ENCODE peak calls at places on chromosomes 6 and 20, in four cellular contexts. T, Q, V and Z are unnamed samples.

GRCh38 chr6:45920819-45921511 is 94.7 kb downstream of the CLIC5 start:
- DNase-seq in T (no peak), Q (no peak), V (no peak), Z (no peak)

GRCh38 chr6:150929403-150929802 is 63.9 kb downstream of the MTHFD1L start:
- DNase-seq in T (no peak), Q (no peak), V (no peak), Z (no peak)

GRCh38 chr6:43276180-43277082 is 21.6 kb upstream of the SLC22A7 start:
- DNase-seq in T (no peak), Q (no peak), V (peak), Z (no peak)

GRCh38 chr20:22684763-22685443 is 100.5 kb upstream of the FOXA2 start:
- DNase-seq in T (no peak), Q (no peak), V (no peak), Z (no peak)

GRCh38 chr20:445514-446336 is 16.6 kb downstream of the TBC1D20 start:
- DNase-seq in T (no peak), Q (no peak), V (no peak), Z (no peak)

GRCh38 chr6:142835787-142836186 is 109.2 kb downstream of the HIVEP2 start:
- DNase-seq in T (no peak), Q (no peak), V (no peak), Z (no peak)

GRCh38 chr6:11370191-11371018 is 137.9 kb upstream of the NEDD9 start:
- DNase-seq in T (peak), Q (no peak), V (no peak), Z (no peak)

GRCh38 chr20:15419856-15420255 is 1082.4 kb upstream of the FLRT3 start:
- DNase-seq in T (no peak), Q (no peak), V (no peak), Z (no peak)

GRCh38 chr6:129189266-129189665 is 306.3 kb downstream of the LAMA2 start:
- DNase-seq in T (no peak), Q (no peak), V (no peak), Z (no peak)

GRCh38 chr20:24781061-24781980 is 167.7 kb upstream of the CST7 start:
- DNase-seq in T (peak), Q (no peak), V (peak), Z (peak)

GRCh38 chr6:34696189-34696738 is 303 bp downstream of the ILRUN start:
- DNase-seq in T (no peak), Q (no peak), V (no peak), Z (peak)

GRCh38 chr6:121828567-121828966 is 393.1 kb downstream of the GJA1 start:
- DNase-seq in T (no peak), Q (no peak), V (no peak), Z (no peak)

GRCh38 chr6:22056398-22056797 is 240.4 kb downstream of the PRL start:
- DNase-seq in T (peak), Q (no peak), V (no peak), Z (no peak)

GRCh38 chr6:119241124-119241491 is 108.5 kb downstream of the MAN1A1 start:
- DNase-seq in T (peak), Q (no peak), V (no peak), Z (no peak)

DNA sequence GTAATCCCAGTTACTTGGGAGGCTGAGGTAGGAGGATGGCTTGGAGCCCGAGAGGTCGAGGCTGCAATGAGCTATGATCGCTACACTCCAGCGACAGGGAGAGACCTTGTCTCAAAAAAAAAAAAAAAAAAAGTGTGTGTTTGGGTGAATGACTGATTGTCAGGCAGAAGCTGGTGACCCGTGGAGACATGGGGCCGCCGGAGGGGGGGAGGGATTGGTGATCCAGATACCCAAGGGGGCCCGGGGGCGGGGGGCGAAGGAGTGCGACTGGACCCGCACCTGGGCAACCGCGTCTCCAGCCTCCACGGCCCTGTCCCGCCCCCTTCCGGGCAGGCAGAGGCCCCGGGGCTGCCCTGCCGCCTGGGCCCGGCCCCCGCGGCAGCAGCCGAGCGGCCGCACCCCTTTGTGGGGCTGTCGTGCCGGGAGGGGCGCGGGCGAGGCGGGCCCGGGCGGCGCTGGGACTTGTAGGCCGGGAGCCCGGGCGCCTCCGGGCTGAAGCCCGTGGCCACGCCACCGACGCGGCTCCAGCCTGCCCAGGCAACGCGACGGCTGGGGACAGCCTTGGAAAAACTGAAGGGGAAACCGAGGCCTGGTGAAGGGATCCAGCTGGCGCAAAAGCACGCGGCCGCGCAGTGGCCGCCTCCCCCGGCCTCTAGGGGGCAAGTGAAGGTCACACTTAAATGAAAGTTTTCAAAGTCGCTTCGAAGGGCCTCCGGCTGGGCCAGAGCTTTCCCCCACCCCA is 2.1 kb upstream of the RBM38 start:
- DNase-seq in T (peak), Q (no peak), V (peak), Z (peak)
- TF ChIP-seq CTCF in T (peak), Q (peak), V (peak), Z (peak)

GRCh38 chr20:50482396-50482890 is 27.7 kb upstream of the PTPN1 start:
- DNase-seq in T (no peak), Q (no peak), V (no peak), Z (no peak)

GRCh38 chr20:50488236-50488806 is 21.9 kb upstream of the PTPN1 start:
- DNase-seq in T (no peak), Q (no peak), V (no peak), Z (no peak)

GRCh38 chr20:50487397-50487796 is 22.8 kb upstream of the PTPN1 start:
- DNase-seq in T (no peak), Q (no peak), V (no peak), Z (no peak)

GRCh38 chr20:50481741-50482140 is 28.4 kb upstream of the PTPN1 start:
- DNase-seq in T (no peak), Q (no peak), V (no peak), Z (no peak)

DNA sequence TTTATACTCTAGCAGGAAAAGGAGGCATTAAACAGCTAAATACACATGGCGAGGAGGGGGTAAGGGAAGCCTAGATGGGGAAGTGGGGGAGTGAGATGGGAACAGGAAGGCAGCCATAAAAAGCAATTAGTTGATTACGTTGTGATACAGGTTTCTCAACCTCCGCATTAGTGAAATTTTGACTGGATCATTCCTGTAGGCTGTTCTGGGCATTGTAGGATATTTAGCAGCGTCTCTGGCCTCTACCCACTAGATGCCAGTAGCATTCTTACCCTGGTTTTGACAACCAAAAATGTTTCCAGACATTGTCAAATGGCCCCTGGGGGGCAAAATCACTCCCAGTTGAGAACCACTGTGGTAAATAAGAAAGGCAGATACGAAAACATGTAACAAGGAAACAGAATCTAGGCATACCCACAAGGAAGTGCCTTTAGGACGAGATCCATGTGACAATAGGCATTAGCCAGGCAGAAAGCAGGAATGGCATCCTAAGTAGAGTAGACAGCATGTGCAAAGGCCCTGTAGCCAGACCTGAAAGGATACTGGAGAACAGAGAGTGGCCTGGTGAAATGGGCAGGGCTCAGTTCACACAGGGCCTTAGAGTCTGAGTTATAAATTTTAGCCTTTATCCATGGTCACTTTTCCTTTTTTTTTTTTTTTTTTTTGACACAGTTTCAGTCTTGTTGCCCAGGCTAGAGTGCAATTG is 25.8 kb upstream of the PTPN1 start:
- DNase-seq in T (no peak), Q (no peak), V (no peak), Z (no peak)
- H3K4me3 ChIP-seq in T (peak), Q (no peak), V (no peak), Z (peak)

DNA sequence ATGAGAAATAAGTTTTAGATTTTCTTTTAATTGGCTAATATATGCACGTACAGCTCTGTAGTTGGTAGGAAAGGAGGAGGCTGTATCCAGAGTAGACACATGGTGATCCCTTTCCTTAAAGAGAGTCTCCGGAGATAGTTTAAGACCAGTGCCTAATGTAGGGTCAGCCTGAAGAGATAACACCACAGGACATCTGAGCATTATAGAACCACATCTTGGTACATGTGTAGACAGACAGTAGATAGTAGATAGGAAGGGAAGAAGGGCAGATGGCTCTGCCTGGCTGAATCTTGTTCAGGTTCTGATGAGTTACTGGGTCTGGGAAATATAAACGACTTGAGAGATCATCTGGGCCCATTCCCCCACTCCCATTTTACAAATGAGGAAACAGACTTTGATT is 18.5 kb downstream of the CHMP4B start:
- DNase-seq in T (no peak), Q (no peak), V (no peak), Z (no peak)
- H3K27ac ChIP-seq in T (peak), Q (no peak), V (no peak), Z (peak)

GRCh38 chr6:136351518-136352106 is 62.0 kb upstream of the BCLAF1 start:
- DNase-seq in T (no peak), Q (no peak), V (peak), Z (no peak)
- TF ChIP-seq CTCF in T (no peak), Q (no peak), V (no peak), Z (no peak)